ENCODE peak calls at places on chromosome 18, in ten cellular contexts. One of them, this sample, is unnamed.

GRCh38 chr18:37578886-37579513 is 13.4 kb upstream of the CELF4 start:
- DNase-seq in HepG2: peak; percentile 18
- DNase-seq in Calu3: peak; percentile 16
- DNase-seq in colonic mucosa: no peak
- DNase-seq in PC-9: no peak
- DNase-seq in heart right ventricle: no peak
- DNase-seq in suprapubic skin: no peak
- DNase-seq in foreskin fibroblast: no peak
- DNase-seq in MCF 10A: peak; percentile 53
- DNase-seq in pancreas: no peak
- DNase-seq in this sample: peak; percentile 45

GRCh38 chr18:76977108-76977621 is 154.8 kb downstream of the ZNF236 start:
- DNase-seq in HepG2: no peak
- DNase-seq in Calu3: no peak
- DNase-seq in colonic mucosa: peak; percentile 72
- DNase-seq in PC-9: no peak
- DNase-seq in heart right ventricle: no peak
- DNase-seq in suprapubic skin: no peak
- DNase-seq in foreskin fibroblast: no peak
- DNase-seq in MCF 10A: no peak
- DNase-seq in pancreas: peak; percentile 57
- DNase-seq in this sample: no peak

GRCh38 chr18:27861539-27861938 is 315.4 kb downstream of the CDH2 start:
- DNase-seq in HepG2: no peak
- DNase-seq in Calu3: no peak
- DNase-seq in colonic mucosa: no peak
- DNase-seq in PC-9: no peak
- DNase-seq in heart right ventricle: no peak
- DNase-seq in suprapubic skin: no peak
- DNase-seq in foreskin fibroblast: no peak
- DNase-seq in MCF 10A: no peak
- DNase-seq in pancreas: no peak
- DNase-seq in this sample: no peak

GRCh38 chr18:58221060-58221725 is 177.2 kb downstream of the NEDD4L start:
- DNase-seq in HepG2: peak; percentile 81
- DNase-seq in Calu3: peak; percentile 79
- DNase-seq in colonic mucosa: peak; percentile 85
- DNase-seq in PC-9: peak; percentile 93
- DNase-seq in heart right ventricle: no peak
- DNase-seq in suprapubic skin: no peak
- DNase-seq in foreskin fibroblast: peak; percentile 18
- DNase-seq in MCF 10A: peak; percentile 93
- DNase-seq in pancreas: no peak
- DNase-seq in this sample: peak; percentile 70

GRCh38 chr18:49628119-49628518 is 66.3 kb downstream of the LIPG start:
- DNase-seq in HepG2: no peak
- DNase-seq in Calu3: no peak
- DNase-seq in colonic mucosa: no peak
- DNase-seq in PC-9: peak; percentile 82
- DNase-seq in heart right ventricle: no peak
- DNase-seq in suprapubic skin: no peak
- DNase-seq in foreskin fibroblast: no peak
- DNase-seq in MCF 10A: peak; percentile 56
- DNase-seq in pancreas: peak; percentile 37
- DNase-seq in this sample: no peak

GRCh38 chr18:22980394-22980793 is 47.3 kb downstream of the RBBP8 start:
- DNase-seq in HepG2: no peak
- DNase-seq in Calu3: no peak
- DNase-seq in colonic mucosa: no peak
- DNase-seq in PC-9: no peak
- DNase-seq in heart right ventricle: no peak
- DNase-seq in suprapubic skin: no peak
- DNase-seq in foreskin fibroblast: no peak
- DNase-seq in MCF 10A: no peak
- DNase-seq in pancreas: no peak
- DNase-seq in this sample: no peak

GRCh38 chr18:13934676-13935075 is 19.3 kb upstream of the MC2R start:
- DNase-seq in HepG2: no peak
- DNase-seq in Calu3: no peak
- DNase-seq in colonic mucosa: no peak
- DNase-seq in PC-9: no peak
- DNase-seq in heart right ventricle: no peak
- DNase-seq in suprapubic skin: no peak
- DNase-seq in foreskin fibroblast: no peak
- DNase-seq in MCF 10A: peak; percentile 18
- DNase-seq in pancreas: no peak
- DNase-seq in this sample: no peak

GRCh38 chr18:56937874-56938273 is 209.0 kb upstream of the BOD1L2 start:
- DNase-seq in HepG2: no peak
- DNase-seq in Calu3: no peak
- DNase-seq in colonic mucosa: no peak
- DNase-seq in PC-9: no peak
- DNase-seq in heart right ventricle: no peak
- DNase-seq in suprapubic skin: no peak
- DNase-seq in foreskin fibroblast: peak; percentile 14
- DNase-seq in MCF 10A: no peak
- DNase-seq in pancreas: no peak
- DNase-seq in this sample: no peak

GRCh38 chr18:77071711-77072292 is 60.8 kb downstream of the MBP start:
- DNase-seq in HepG2: no peak
- DNase-seq in Calu3: no peak
- DNase-seq in colonic mucosa: no peak
- DNase-seq in PC-9: peak; percentile 61
- DNase-seq in heart right ventricle: no peak
- DNase-seq in suprapubic skin: no peak
- DNase-seq in foreskin fibroblast: peak; percentile 89
- DNase-seq in MCF 10A: peak; percentile 88
- DNase-seq in pancreas: no peak
- DNase-seq in this sample: peak; percentile 88

GRCh38 chr18:79902075-79902474 is 49.4 kb downstream of the SLC66A2 start:
- DNase-seq in HepG2: no peak
- DNase-seq in Calu3: no peak
- DNase-seq in colonic mucosa: no peak
- DNase-seq in PC-9: no peak
- DNase-seq in heart right ventricle: no peak
- DNase-seq in suprapubic skin: peak; percentile 36
- DNase-seq in foreskin fibroblast: no peak
- DNase-seq in MCF 10A: no peak
- DNase-seq in pancreas: no peak
- DNase-seq in this sample: no peak

GRCh38 chr18:51478908-51479307 is 281.4 kb upstream of the MEX3C start:
- DNase-seq in HepG2: no peak
- DNase-seq in Calu3: no peak
- DNase-seq in colonic mucosa: no peak
- DNase-seq in PC-9: no peak
- DNase-seq in heart right ventricle: peak; percentile 12
- DNase-seq in suprapubic skin: no peak
- DNase-seq in foreskin fibroblast: no peak
- DNase-seq in MCF 10A: no peak
- DNase-seq in pancreas: no peak
- DNase-seq in this sample: no peak

GRCh38 chr18:76905821-76906220 is 83.5 kb downstream of the ZNF236 start:
- DNase-seq in HepG2: no peak
- DNase-seq in Calu3: no peak
- DNase-seq in colonic mucosa: no peak
- DNase-seq in PC-9: no peak
- DNase-seq in heart right ventricle: no peak
- DNase-seq in suprapubic skin: no peak
- DNase-seq in foreskin fibroblast: no peak
- DNase-seq in MCF 10A: no peak
- DNase-seq in pancreas: no peak
- DNase-seq in this sample: no peak

GRCh38 chr18:79598046-79598884 is 81.3 kb upstream of the CTDP1 start:
- DNase-seq in HepG2: no peak
- DNase-seq in Calu3: no peak
- DNase-seq in colonic mucosa: no peak
- DNase-seq in PC-9: no peak
- DNase-seq in heart right ventricle: no peak
- DNase-seq in suprapubic skin: peak; percentile 52
- DNase-seq in foreskin fibroblast: no peak
- DNase-seq in MCF 10A: no peak
- DNase-seq in pancreas: peak; percentile 43
- DNase-seq in this sample: no peak

GRCh38 chr18:75071484-75071785 is 137.5 kb downstream of the PTGR3 start:
- DNase-seq in HepG2: no peak
- DNase-seq in Calu3: no peak
- DNase-seq in colonic mucosa: no peak
- DNase-seq in PC-9: no peak
- DNase-seq in heart right ventricle: no peak
- DNase-seq in suprapubic skin: no peak
- DNase-seq in foreskin fibroblast: no peak
- DNase-seq in MCF 10A: no peak
- DNase-seq in pancreas: no peak
- DNase-seq in this sample: no peak

GRCh38 chr18:46042571-46043123 is 29.4 kb downstream of the PSTPIP2 start:
- DNase-seq in HepG2: no peak
- DNase-seq in Calu3: no peak
- DNase-seq in colonic mucosa: no peak
- DNase-seq in PC-9: peak; percentile 69
- DNase-seq in heart right ventricle: no peak
- DNase-seq in suprapubic skin: no peak
- DNase-seq in foreskin fibroblast: peak; percentile 56
- DNase-seq in MCF 10A: no peak
- DNase-seq in pancreas: no peak
- DNase-seq in this sample: no peak

GRCh38 chr18:750456-750855 is 38.0 kb upstream of the ENOSF1 start:
- DNase-seq in HepG2: no peak
- DNase-seq in Calu3: no peak
- DNase-seq in colonic mucosa: no peak
- DNase-seq in PC-9: no peak
- DNase-seq in heart right ventricle: no peak
- DNase-seq in suprapubic skin: no peak
- DNase-seq in foreskin fibroblast: no peak
- DNase-seq in MCF 10A: no peak
- DNase-seq in pancreas: no peak
- DNase-seq in this sample: no peak
- TF ChIP-seq CTCF in HepG2: no peak
- TF ChIP-seq CTCF in Calu3: no peak
- TF ChIP-seq CTCF in colonic mucosa: no peak
- TF ChIP-seq CTCF in PC-9: no peak
- TF ChIP-seq CTCF in heart right ventricle: no peak
- TF ChIP-seq CTCF in suprapubic skin: no peak
- TF ChIP-seq CTCF in foreskin fibroblast: no peak
- TF ChIP-seq CTCF in MCF 10A: no peak
- TF ChIP-seq CTCF in pancreas: no peak
- TF ChIP-seq CTCF in this sample: no peak

DNA sequence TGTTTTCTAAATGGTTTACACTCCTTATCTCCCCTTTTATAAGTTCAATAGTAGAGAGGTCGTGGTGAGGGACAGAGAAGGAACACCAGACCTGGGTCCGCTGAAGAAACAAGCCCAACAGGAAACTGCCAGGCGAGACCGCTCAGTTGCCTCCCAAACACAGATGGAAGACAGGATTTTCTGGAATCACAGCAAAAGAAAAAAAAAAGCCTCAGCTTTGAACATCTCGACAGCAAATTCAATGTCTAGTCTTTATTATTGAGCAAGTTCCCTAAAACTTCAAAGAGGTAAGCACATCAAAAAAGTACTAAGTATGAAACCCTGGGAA is 33.5 kb upstream of the GNAL start:
- DNase-seq in HepG2: no peak
- DNase-seq in Calu3: no peak
- DNase-seq in colonic mucosa: no peak
- DNase-seq in PC-9: no peak
- DNase-seq in heart right ventricle: no peak
- DNase-seq in suprapubic skin: no peak
- DNase-seq in foreskin fibroblast: no peak
- DNase-seq in MCF 10A: no peak
- DNase-seq in pancreas: no peak
- DNase-seq in this sample: no peak
- TF ChIP-seq CTCF in HepG2: no peak
- TF ChIP-seq CTCF in Calu3: no peak
- TF ChIP-seq CTCF in colonic mucosa: no peak
- TF ChIP-seq CTCF in PC-9: peak; percentile 1
- TF ChIP-seq CTCF in heart right ventricle: no peak
- TF ChIP-seq CTCF in suprapubic skin: no peak
- TF ChIP-seq CTCF in foreskin fibroblast: no peak
- TF ChIP-seq CTCF in MCF 10A: no peak
- TF ChIP-seq CTCF in pancreas: no peak
- TF ChIP-seq CTCF in this sample: peak; percentile 50

GRCh38 chr18:63070750-63071502 is 248.6 kb downstream of the BCL2 start:
- DNase-seq in HepG2: peak; percentile 6
- DNase-seq in Calu3: no peak
- DNase-seq in colonic mucosa: peak; percentile 60
- DNase-seq in PC-9: peak; percentile 66
- DNase-seq in heart right ventricle: no peak
- DNase-seq in suprapubic skin: no peak
- DNase-seq in foreskin fibroblast: no peak
- DNase-seq in MCF 10A: peak; percentile 35
- DNase-seq in pancreas: no peak
- DNase-seq in this sample: no peak

GRCh38 chr18:63073481-63073880 is 246.1 kb downstream of the BCL2 start:
- DNase-seq in HepG2: peak; percentile 7
- DNase-seq in Calu3: peak; percentile 46
- DNase-seq in colonic mucosa: no peak
- DNase-seq in PC-9: no peak
- DNase-seq in heart right ventricle: no peak
- DNase-seq in suprapubic skin: no peak
- DNase-seq in foreskin fibroblast: no peak
- DNase-seq in MCF 10A: peak; percentile 29
- DNase-seq in pancreas: no peak
- DNase-seq in this sample: no peak

GRCh38 chr18:63078471-63078870 is 241.1 kb downstream of the BCL2 start:
- DNase-seq in HepG2: no peak
- DNase-seq in Calu3: no peak
- DNase-seq in colonic mucosa: no peak
- DNase-seq in PC-9: no peak
- DNase-seq in heart right ventricle: no peak
- DNase-seq in suprapubic skin: no peak
- DNase-seq in foreskin fibroblast: no peak
- DNase-seq in MCF 10A: no peak
- DNase-seq in pancreas: no peak
- DNase-seq in this sample: no peak

GRCh38 chr18:63071566-63072175 is 247.9 kb downstream of the BCL2 start:
- DNase-seq in HepG2: no peak
- DNase-seq in Calu3: no peak
- DNase-seq in colonic mucosa: no peak
- DNase-seq in PC-9: peak; percentile 88
- DNase-seq in heart right ventricle: no peak
- DNase-seq in suprapubic skin: no peak
- DNase-seq in foreskin fibroblast: no peak
- DNase-seq in MCF 10A: peak; percentile 59
- DNase-seq in pancreas: no peak
- DNase-seq in this sample: no peak

GRCh38 chr18:63074987-63075404 is 244.6 kb downstream of the BCL2 start:
- DNase-seq in HepG2: peak; percentile 12
- DNase-seq in Calu3: peak; percentile 82
- DNase-seq in colonic mucosa: peak; percentile 92
- DNase-seq in PC-9: peak; percentile 79
- DNase-seq in heart right ventricle: peak; percentile 82
- DNase-seq in suprapubic skin: peak; percentile 87
- DNase-seq in foreskin fibroblast: peak; percentile 16
- DNase-seq in MCF 10A: no peak
- DNase-seq in pancreas: peak; percentile 87
- DNase-seq in this sample: no peak
- TF ChIP-seq CTCF in HepG2: peak; percentile 12
- TF ChIP-seq CTCF in Calu3: no peak
- TF ChIP-seq CTCF in colonic mucosa: no peak
- TF ChIP-seq CTCF in PC-9: no peak
- TF ChIP-seq CTCF in heart right ventricle: no peak
- TF ChIP-seq CTCF in suprapubic skin: no peak
- TF ChIP-seq CTCF in foreskin fibroblast: no peak
- TF ChIP-seq CTCF in MCF 10A: no peak
- TF ChIP-seq CTCF in pancreas: no peak
- TF ChIP-seq CTCF in this sample: no peak

GRCh38 chr18:31241900-31242409 is 76.0 kb upstream of the DSG1 start:
- DNase-seq in HepG2: peak; percentile 98
- DNase-seq in Calu3: peak; percentile 86
- DNase-seq in colonic mucosa: peak; percentile 79
- DNase-seq in PC-9: peak; percentile 95
- DNase-seq in heart right ventricle: no peak
- DNase-seq in suprapubic skin: no peak
- DNase-seq in foreskin fibroblast: no peak
- DNase-seq in MCF 10A: peak; percentile 96
- DNase-seq in pancreas: peak; percentile 70
- DNase-seq in this sample: no peak
- TF ChIP-seq CTCF in HepG2: peak; percentile 82
- TF ChIP-seq CTCF in Calu3: peak; percentile 92
- TF ChIP-seq CTCF in colonic mucosa: peak; percentile 44
- TF ChIP-seq CTCF in PC-9: peak; percentile 80
- TF ChIP-seq CTCF in heart right ventricle: peak; percentile 11
- TF ChIP-seq CTCF in suprapubic skin: peak; percentile 43
- TF ChIP-seq CTCF in foreskin fibroblast: no peak
- TF ChIP-seq CTCF in MCF 10A: peak; percentile 58
- TF ChIP-seq CTCF in pancreas: peak; percentile 46
- TF ChIP-seq CTCF in this sample: peak; percentile 41